ENCODE peak calls at places on chromosome 13, in four cellular contexts. L is neural crest cell; P is activated CD4-positive, alpha-beta T cell treated with anti-CD3 and anti-CD28 coated beads, Interleukin-2, amount 10 ng/mL, durations not matched to agents 7 days and 5 days; E is CD8-positive, alpha-beta memory T cell. Q is an unnamed sample.

GRCh38 chr13:50452761-50453160 is 390.7 kb downstream of the DLEU7 start:
- DNase-seq in P (no peak), L (no peak), E (no peak), Q (no peak)

GRCh38 chr13:81171065-81171647 is 830.2 kb upstream of the SPRY2 start:
- DNase-seq in L (no peak), E (no peak), P (no peak), Q (no peak)

GRCh38 chr13:25971499-25972145 is 80.2 kb downstream of the SHISA2 start:
- DNase-seq in P (peak), L (no peak), E (peak), Q (peak)

GRCh38 chr13:102487330-102487729 is 85.5 kb upstream of the FGF14 start:
- DNase-seq in P (no peak), L (no peak), E (no peak), Q (no peak)

GRCh38 chr13:59963383-59963782 is 200.3 kb downstream of the DIAPH3 start:
- DNase-seq in L (no peak), P (no peak), E (no peak), Q (no peak)

GRCh38 chr13:40777166-40777956 is 6.4 kb upstream of the MRPS31 start:
- DNase-seq in P (peak), L (peak), E (peak), Q (no peak)

GRCh38 chr13:30138511-30138910 is 168.8 kb downstream of the KATNAL1 start:
- DNase-seq in P (no peak), L (no peak), E (no peak), Q (no peak)

GRCh38 chr13:99228737-99229691 is 28.4 kb downstream of the UBAC2 start:
- DNase-seq in P (no peak), E (no peak), L (no peak), Q (no peak)

GRCh38 chr13:42364613-42365000 is 92.7 kb downstream of the AKAP11 start:
- DNase-seq in E (no peak), P (no peak), L (no peak), Q (no peak)

GRCh38 chr13:51577690-51578089 is 6.6 kb upstream of the WDFY2 start:
- DNase-seq in E (no peak), L (no peak), P (no peak), Q (no peak)

GRCh38 chr13:50993908-50994307 is 84.3 kb downstream of the RNASEH2B start:
- DNase-seq in P (no peak), E (no peak), L (no peak), Q (no peak)

GRCh38 chr13:27953671-27954405 is 15.3 kb downstream of the CDX2 start:
- DNase-seq in L (peak), E (peak), P (peak), Q (peak)

Q was measured in central memory CD8-positive, alpha-beta T cell.